ENCODE peak calls at places on chromosome 7, in seven cellular contexts. One of them, this sample, is unnamed.

GRCh38 chr7:150375662-150376521 is 3.2 kb upstream of the ZNF775 start:
- DNase-seq in heart left ventricle: no peak
- DNase-seq in ovary: no peak
- DNase-seq in mesothelial cell of epicardium: no peak
- DNase-seq in GM10248: no peak
- DNase-seq in neural progenitor cell: peak
- DNase-seq in heart right ventricle: no peak
- DNase-seq in this sample: no peak

GRCh38 chr7:66110861-66111260 is 3.8 kb upstream of the CRCP start:
- DNase-seq in mesothelial cell of epicardium: no peak
- DNase-seq in GM10248: no peak
- DNase-seq in neural progenitor cell: no peak
- DNase-seq in heart left ventricle: no peak
- DNase-seq in ovary: no peak
- DNase-seq in heart right ventricle: no peak
- DNase-seq in this sample: no peak

GRCh38 chr7:155948423-155948822 is 136.2 kb upstream of the SHH start:
- DNase-seq in heart right ventricle: no peak
- DNase-seq in GM10248: no peak
- DNase-seq in mesothelial cell of epicardium: no peak
- DNase-seq in neural progenitor cell: no peak
- DNase-seq in heart left ventricle: no peak
- DNase-seq in ovary: no peak
- DNase-seq in this sample: no peak

GRCh38 chr7:45698527-45699309 is 124.5 kb downstream of the ADCY1 start:
- DNase-seq in heart left ventricle: peak
- DNase-seq in neural progenitor cell: no peak
- DNase-seq in mesothelial cell of epicardium: peak
- DNase-seq in GM10248: no peak
- DNase-seq in ovary: no peak
- DNase-seq in heart right ventricle: no peak
- DNase-seq in this sample: no peak

GRCh38 chr7:8822595-8822994 is 389.2 kb downstream of the NXPH1 start:
- DNase-seq in mesothelial cell of epicardium: no peak
- DNase-seq in neural progenitor cell: no peak
- DNase-seq in heart left ventricle: no peak
- DNase-seq in heart right ventricle: no peak
- DNase-seq in ovary: no peak
- DNase-seq in GM10248: no peak
- DNase-seq in this sample: no peak

GRCh38 chr7:142130282-142130681 is 18.8 kb downstream of the MGAM2 start:
- DNase-seq in ovary: no peak
- DNase-seq in mesothelial cell of epicardium: no peak
- DNase-seq in heart right ventricle: no peak
- DNase-seq in neural progenitor cell: no peak
- DNase-seq in GM10248: no peak
- DNase-seq in heart left ventricle: no peak
- DNase-seq in this sample: no peak

GRCh38 chr7:83452256-83452655 is 196.7 kb downstream of the SEMA3E start:
- DNase-seq in heart left ventricle: no peak
- DNase-seq in neural progenitor cell: peak
- DNase-seq in ovary: no peak
- DNase-seq in GM10248: no peak
- DNase-seq in heart right ventricle: no peak
- DNase-seq in mesothelial cell of epicardium: no peak
- DNase-seq in this sample: no peak

GRCh38 chr7:137850586-137850985 is 3.8 kb upstream of the DGKI start:
- DNase-seq in heart right ventricle: no peak
- DNase-seq in GM10248: no peak
- DNase-seq in heart left ventricle: no peak
- DNase-seq in ovary: no peak
- DNase-seq in neural progenitor cell: no peak
- DNase-seq in mesothelial cell of epicardium: no peak
- DNase-seq in this sample: no peak

GRCh38 chr7:155644971-155645509 is 579 bp downstream of the RBM33 start:
- DNase-seq in heart right ventricle: no peak
- DNase-seq in mesothelial cell of epicardium: no peak
- DNase-seq in heart left ventricle: peak
- DNase-seq in neural progenitor cell: peak
- DNase-seq in GM10248: peak
- DNase-seq in ovary: peak
- DNase-seq in this sample: no peak

GRCh38 chr7:14507617-14508016 is 394.9 kb downstream of the DGKB start:
- DNase-seq in heart left ventricle: peak
- DNase-seq in heart right ventricle: no peak
- DNase-seq in ovary: no peak
- DNase-seq in neural progenitor cell: no peak
- DNase-seq in GM10248: no peak
- DNase-seq in mesothelial cell of epicardium: no peak
- DNase-seq in this sample: peak

GRCh38 chr7:32532716-32533115 is 37.4 kb downstream of the AVL9 start:
- DNase-seq in ovary: no peak
- DNase-seq in neural progenitor cell: no peak
- DNase-seq in GM10248: no peak
- DNase-seq in mesothelial cell of epicardium: no peak
- DNase-seq in heart right ventricle: no peak
- DNase-seq in heart left ventricle: no peak
- DNase-seq in this sample: no peak

GRCh38 chr7:23065974-23066373 is 39.6 kb upstream of the KLHL7 start:
- DNase-seq in GM10248: no peak
- DNase-seq in neural progenitor cell: no peak
- DNase-seq in heart left ventricle: no peak
- DNase-seq in ovary: no peak
- DNase-seq in mesothelial cell of epicardium: no peak
- DNase-seq in heart right ventricle: no peak
- DNase-seq in this sample: no peak

GRCh38 chr7:37916673-37917660 is at the start of gene SFRP4:
- DNase-seq in GM10248: peak
- DNase-seq in neural progenitor cell: peak
- DNase-seq in heart right ventricle: peak
- DNase-seq in mesothelial cell of epicardium: peak
- DNase-seq in ovary: peak
- DNase-seq in heart left ventricle: peak
- DNase-seq in this sample: no peak

GRCh38 chr7:78039791-78040776 is 241.5 kb downstream of the PHTF2 start:
- DNase-seq in heart right ventricle: peak
- DNase-seq in GM10248: peak
- DNase-seq in heart left ventricle: peak
- DNase-seq in ovary: no peak
- DNase-seq in mesothelial cell of epicardium: no peak
- DNase-seq in neural progenitor cell: peak
- DNase-seq in this sample: no peak
- TF ChIP-seq CTCF in heart right ventricle: peak
- TF ChIP-seq CTCF in GM10248: peak
- TF ChIP-seq CTCF in heart left ventricle: peak
- TF ChIP-seq CTCF in ovary: no peak
- TF ChIP-seq CTCF in mesothelial cell of epicardium: no peak
- TF ChIP-seq CTCF in neural progenitor cell: peak
- TF ChIP-seq CTCF in this sample: no peak

DNA sequence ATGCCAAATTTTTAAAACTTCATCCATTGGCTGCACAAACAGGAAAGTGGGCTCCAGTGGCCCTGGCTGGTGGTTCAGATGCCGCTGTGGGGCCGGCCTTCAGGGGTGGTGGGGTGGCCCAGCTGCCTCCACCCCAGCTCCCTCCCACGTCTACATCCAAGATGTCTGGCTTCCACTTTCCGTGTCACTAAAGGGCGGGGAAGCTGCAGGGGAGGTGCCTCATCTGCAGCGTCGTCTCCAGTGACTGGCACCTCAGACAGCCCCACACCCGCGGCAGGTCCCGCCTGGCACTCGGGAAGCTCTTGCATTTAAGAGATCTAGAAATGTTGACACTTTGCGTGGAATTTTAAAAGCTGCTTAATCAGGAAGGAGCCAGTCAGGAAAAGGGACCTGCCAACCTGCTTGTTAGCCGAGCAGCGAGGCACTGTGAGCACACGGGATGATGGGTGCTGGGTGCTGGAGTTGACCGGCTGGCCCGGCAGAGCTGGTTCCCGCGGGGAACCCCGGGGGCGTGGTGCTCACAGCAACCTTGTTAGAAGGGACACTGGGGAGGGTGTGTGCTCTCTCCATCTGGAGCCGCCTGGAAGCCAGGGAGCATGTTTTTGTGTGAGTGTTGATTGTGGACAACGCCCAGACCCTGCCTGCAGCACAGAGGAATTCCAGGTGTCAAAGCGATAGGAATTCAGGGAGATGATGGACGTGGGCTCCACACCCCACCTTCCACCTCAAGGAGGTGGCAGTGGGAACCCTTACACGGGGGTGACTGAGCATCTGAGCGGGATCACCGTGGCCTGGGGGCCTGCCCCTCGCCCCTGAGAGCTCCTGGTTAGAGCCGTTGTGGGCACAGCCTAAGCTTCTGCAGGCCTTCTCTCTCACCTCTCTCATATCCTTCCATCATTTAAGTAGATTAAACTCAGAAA is 320.5 kb downstream of the PTPRN2 start:
- DNase-seq in GM10248: no peak
- DNase-seq in mesothelial cell of epicardium: no peak
- DNase-seq in heart right ventricle: no peak
- DNase-seq in neural progenitor cell: no peak
- DNase-seq in ovary: no peak
- DNase-seq in heart left ventricle: no peak
- DNase-seq in this sample: no peak
- TF ChIP-seq CTCF in GM10248: no peak
- TF ChIP-seq CTCF in mesothelial cell of epicardium: no peak
- TF ChIP-seq CTCF in heart right ventricle: no peak
- TF ChIP-seq CTCF in neural progenitor cell: no peak
- TF ChIP-seq CTCF in ovary: no peak
- TF ChIP-seq CTCF in heart left ventricle: no peak
- TF ChIP-seq CTCF in this sample: no peak

DNA sequence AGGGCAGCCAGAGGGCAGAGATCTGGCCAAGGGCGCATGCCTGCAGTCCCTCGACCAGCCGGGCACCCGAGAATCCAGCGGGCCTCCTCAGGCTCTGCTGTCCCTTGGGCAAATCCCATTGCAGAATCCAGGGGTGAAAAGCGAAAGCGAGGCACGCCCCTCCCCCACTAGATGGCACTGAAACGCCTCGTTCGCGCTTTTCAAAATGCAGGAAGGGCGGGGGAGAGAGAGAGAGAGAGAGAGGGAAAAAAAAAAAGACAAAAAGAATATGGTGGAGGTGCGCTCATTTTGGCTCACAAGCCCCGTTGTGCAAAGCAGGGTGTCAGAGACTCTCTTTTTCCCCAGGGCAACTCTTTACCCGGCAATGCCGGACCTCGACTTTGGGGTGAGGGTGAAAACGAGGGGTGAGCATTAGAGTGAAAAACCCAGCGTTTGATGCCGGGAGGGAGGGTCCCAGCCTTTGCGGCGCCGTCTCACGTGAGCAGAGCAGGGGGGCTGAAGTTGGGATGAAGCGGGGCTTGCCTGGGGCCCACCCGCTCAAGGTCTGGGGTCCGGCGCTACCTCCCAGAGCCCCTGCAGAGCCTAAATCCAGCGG is 2.5 kb upstream of the TMEM178B start:
- DNase-seq in GM10248: peak
- DNase-seq in ovary: no peak
- DNase-seq in heart right ventricle: peak
- DNase-seq in neural progenitor cell: peak
- DNase-seq in mesothelial cell of epicardium: peak
- DNase-seq in heart left ventricle: peak
- DNase-seq in this sample: no peak
- TF ChIP-seq CTCF in GM10248: peak
- TF ChIP-seq CTCF in ovary: no peak
- TF ChIP-seq CTCF in heart right ventricle: peak
- TF ChIP-seq CTCF in neural progenitor cell: peak
- TF ChIP-seq CTCF in mesothelial cell of epicardium: no peak
- TF ChIP-seq CTCF in heart left ventricle: peak
- TF ChIP-seq CTCF in this sample: no peak

DNA sequence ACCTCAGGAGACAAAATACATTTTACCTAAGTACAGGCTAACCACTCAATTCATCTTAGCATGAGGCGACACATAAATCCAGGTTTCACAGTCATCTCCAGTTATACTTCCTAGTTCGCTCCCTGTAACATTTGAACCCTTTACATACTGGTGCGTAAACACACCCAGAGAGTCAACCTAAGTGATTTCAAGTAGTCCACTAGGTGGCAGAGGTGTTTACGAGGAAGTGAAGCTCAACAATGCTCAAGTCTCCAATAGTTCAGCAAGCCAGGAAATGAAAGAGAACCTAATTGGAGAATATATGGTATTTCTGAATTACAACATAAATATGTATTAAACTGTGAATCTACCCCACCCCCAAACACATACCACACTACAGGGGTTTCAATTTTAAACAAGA is 76.3 kb upstream of the ABCB5 start:
- DNase-seq in heart left ventricle: no peak
- DNase-seq in ovary: no peak
- DNase-seq in mesothelial cell of epicardium: no peak
- DNase-seq in neural progenitor cell: peak
- DNase-seq in GM10248: no peak
- DNase-seq in heart right ventricle: no peak
- DNase-seq in this sample: no peak
- TF ChIP-seq CTCF in heart left ventricle: no peak
- TF ChIP-seq CTCF in ovary: no peak
- TF ChIP-seq CTCF in mesothelial cell of epicardium: no peak
- TF ChIP-seq CTCF in neural progenitor cell: peak
- TF ChIP-seq CTCF in GM10248: no peak
- TF ChIP-seq CTCF in heart right ventricle: peak
- TF ChIP-seq CTCF in this sample: no peak

GRCh38 chr7:35624299-35625186 is 70.4 kb downstream of the HERPUD2 start:
- DNase-seq in ovary: no peak
- DNase-seq in GM10248: peak
- DNase-seq in mesothelial cell of epicardium: peak
- DNase-seq in neural progenitor cell: peak
- DNase-seq in heart right ventricle: peak
- DNase-seq in heart left ventricle: peak
- DNase-seq in this sample: no peak
- TF ChIP-seq CTCF in ovary: peak
- TF ChIP-seq CTCF in GM10248: peak
- TF ChIP-seq CTCF in mesothelial cell of epicardium: peak
- TF ChIP-seq CTCF in neural progenitor cell: peak
- TF ChIP-seq CTCF in heart right ventricle: peak
- TF ChIP-seq CTCF in heart left ventricle: peak
- TF ChIP-seq CTCF in this sample: no peak

GRCh38 chr7:147432068-147432467 is 1158.5 kb upstream of the C7orf33 start:
- DNase-seq in ovary: no peak
- DNase-seq in mesothelial cell of epicardium: no peak
- DNase-seq in neural progenitor cell: peak
- DNase-seq in GM10248: no peak
- DNase-seq in heart left ventricle: no peak
- DNase-seq in heart right ventricle: no peak
- DNase-seq in this sample: no peak
- TF ChIP-seq CTCF in ovary: no peak
- TF ChIP-seq CTCF in mesothelial cell of epicardium: peak
- TF ChIP-seq CTCF in neural progenitor cell: peak
- TF ChIP-seq CTCF in GM10248: no peak
- TF ChIP-seq CTCF in heart left ventricle: no peak
- TF ChIP-seq CTCF in heart right ventricle: no peak
- TF ChIP-seq CTCF in this sample: no peak

GRCh38 chr7:54563329-54563916 is 21.2 kb downstream of the VSTM2A start:
- DNase-seq in neural progenitor cell: peak
- DNase-seq in heart left ventricle: no peak
- DNase-seq in ovary: no peak
- DNase-seq in mesothelial cell of epicardium: no peak
- DNase-seq in GM10248: no peak
- DNase-seq in heart right ventricle: no peak
- DNase-seq in this sample: no peak
- TF ChIP-seq CTCF in neural progenitor cell: no peak
- TF ChIP-seq CTCF in heart left ventricle: no peak
- TF ChIP-seq CTCF in ovary: no peak
- TF ChIP-seq CTCF in mesothelial cell of epicardium: no peak
- TF ChIP-seq CTCF in GM10248: no peak
- TF ChIP-seq CTCF in heart right ventricle: no peak
- TF ChIP-seq CTCF in this sample: no peak